ENCODE peak calls at places on chromosomes 6 and 20, in nine cellular contexts. V, R, Y, J, P, A, Q, E and K are unnamed samples.

GRCh38 chr20:64069209-64069613 is 6.2 kb downstream of the TCEA2 start:
- DNase-seq in R (no peak), Y (no peak), A (no peak), Q (no peak), E (no peak), J (no peak), V (no peak), P (no peak), K (no peak)

GRCh38 chr20:51326241-51326819 is 216.2 kb downstream of the NFATC2 start:
- DNase-seq in R (no peak), P (peak), A (peak), J (peak), V (peak), Y (no peak), E (no peak), Q (peak), K (no peak)

GRCh38 chr6:14716499-14717146 is 529.2 kb upstream of the JARID2 start:
- DNase-seq in Q (no peak), V (no peak), E (no peak), P (no peak), R (no peak), Y (no peak), J (no peak), A (no peak), K (no peak)

GRCh38 chr20:39107741-39108140 is 145.6 kb downstream of the DHX35 start:
- DNase-seq in J (no peak), Q (peak), A (no peak), E (no peak), V (no peak), Y (no peak), P (no peak), R (no peak), K (no peak)

GRCh38 chr6:35080016-35080680 is 61.0 kb downstream of the TCP11 start:
- DNase-seq in P (no peak), A (no peak), R (no peak), E (no peak), Q (no peak), J (no peak), Y (peak), V (no peak), K (no peak)

GRCh38 chr20:32021091-32021490 is 10.9 kb downstream of the CCM2L start:
- DNase-seq in Q (no peak), J (no peak), Y (no peak), A (no peak), R (no peak), E (no peak), V (no peak), P (no peak), K (no peak)

GRCh38 chr20:36848078-36848660 is 27.8 kb upstream of the TLDC2 start:
- DNase-seq in Q (peak), A (no peak), J (peak), V (no peak), R (no peak), P (no peak), E (no peak), Y (peak), K (no peak)

GRCh38 chr6:132797975-132798819 is at the start of gene SLC18B1:
- DNase-seq in Q (no peak), E (no peak), V (peak), A (peak), P (no peak), R (peak), J (no peak), Y (peak), K (peak)

GRCh38 chr6:21741221-21742109 is 147.9 kb downstream of the SOX4 start:
- DNase-seq in A (no peak), Y (no peak), E (no peak), R (no peak), P (no peak), Q (no peak), J (no peak), V (peak), K (no peak)

GRCh38 chr6:62805431-62805830 is 405.8 kb upstream of the FKBP1C start:
- DNase-seq in P (no peak), E (no peak), A (no peak), J (no peak), Y (no peak), R (no peak), Q (no peak), V (no peak), K (no peak)

GRCh38 chr6:116278853-116279231 is 888 bp downstream of the TSPYL1 start:
- DNase-seq in P (no peak), J (peak), Q (no peak), A (no peak), R (peak), E (no peak), V (peak), Y (peak), K (no peak)

GRCh38 chr6:39488255-39488881 is 165.9 kb upstream of the KCNK16 start:
- DNase-seq in A (no peak), Q (no peak), Y (no peak), R (no peak), V (no peak), E (no peak), P (no peak), J (no peak), K (no peak)

GRCh38 chr6:14354919-14355572 is 237.5 kb downstream of the CD83 start:
- DNase-seq in Q (peak), V (no peak), R (peak), J (peak), A (no peak), Y (peak), E (peak), P (peak), K (no peak)

GRCh38 chr6:16514249-16514648 is 247.0 kb downstream of the ATXN1 start:
- DNase-seq in J (peak), V (peak), E (no peak), Y (no peak), A (no peak), R (no peak), P (no peak), Q (peak), K (no peak)

GRCh38 chr20:1568166-1568490 is 10.6 kb upstream of the SIRPD start:
- DNase-seq in P (no peak), Q (no peak), A (no peak), V (no peak), R (no peak), J (no peak), E (no peak), Y (no peak), K (no peak)

GRCh38 chr6:98292812-98293211 is 541.6 kb upstream of the POU3F2 start:
- DNase-seq in A (no peak), Q (no peak), E (no peak), R (no peak), Y (no peak), P (no peak), J (no peak), V (no peak), K (no peak)

GRCh38 chr20:31390490-31390889 is at the start of gene DEFB119:
- DNase-seq in V (no peak), Y (no peak), E (no peak), P (no peak), Q (no peak), J (no peak), R (no peak), A (no peak), K (no peak)

GRCh38 chr20:20102163-20102562 is 49.8 kb downstream of the CFAP61 start:
- DNase-seq in V (no peak), E (no peak), A (no peak), Q (no peak), Y (no peak), R (no peak), P (no peak), J (no peak), K (no peak)

GRCh38 chr6:48695872-48696271 is 584.9 kb upstream of the PTCHD4 start:
- DNase-seq in A (no peak), Y (no peak), R (no peak), V (no peak), P (no peak), Q (no peak), J (no peak), E (no peak), K (no peak)

GRCh38 chr20:38450412-38450975 is 15.4 kb upstream of the SNHG17 start:
- DNase-seq in R (no peak), Q (no peak), E (no peak), Y (no peak), J (peak), A (no peak), V (no peak), P (no peak), K (no peak)

GRCh38 chr6:169847773-169848380 is 96.5 kb downstream of the ERMARD start:
- DNase-seq in Q (no peak), J (peak), V (no peak), R (no peak), Y (peak), A (no peak), E (no peak), P (no peak), K (peak)

GRCh38 chr6:149884215-149884614 is 13.7 kb downstream of the RAET1E start:
- DNase-seq in Q (no peak), E (no peak), R (no peak), V (peak), J (peak), A (no peak), Y (peak), P (no peak), K (no peak)

DNA sequence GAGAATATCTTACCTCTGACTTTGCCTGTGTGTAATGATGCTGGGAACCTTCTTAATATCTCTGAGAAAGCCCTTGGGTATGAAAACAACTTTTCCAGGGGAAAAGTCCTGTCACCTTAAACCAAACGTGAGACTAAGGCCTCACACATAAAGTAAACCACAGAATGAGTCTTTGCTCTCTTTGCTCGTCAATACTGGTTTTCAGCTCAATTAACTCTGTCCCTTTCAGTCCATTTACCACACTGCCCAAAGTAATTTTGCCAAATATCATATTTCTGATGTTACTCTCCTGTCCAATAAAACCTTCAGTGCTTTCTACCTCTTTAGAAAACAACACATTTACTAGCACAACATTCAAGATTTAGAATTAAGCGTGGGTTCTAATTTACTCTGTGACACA is 100.5 kb upstream of the HMGCLL1 start:
- DNase-seq in J (no peak), P (no peak), Y (no peak), Q (no peak), R (no peak), E (no peak), V (no peak), A (no peak), K (no peak)
- TF ChIP-seq CTCF in J (no peak), P (no peak), Y (no peak), Q (no peak), R (no peak), E (no peak), V (no peak), A (no peak), K (no peak)

GRCh38 chr6:36722879-36723278 is 25.3 kb downstream of the RAB44 start:
- DNase-seq in E (no peak), R (no peak), V (no peak), P (no peak), Y (no peak), J (no peak), A (no peak), Q (no peak), K (no peak)

GRCh38 chr6:36722365-36722764 is 24.7 kb downstream of the RAB44 start:
- DNase-seq in E (no peak), R (no peak), V (no peak), J (no peak), Q (no peak), A (no peak), P (no peak), Y (no peak), K (no peak)

GRCh38 chr6:36725581-36725980 is 28.0 kb downstream of the RAB44 start:
- DNase-seq in P (no peak), R (no peak), Q (no peak), A (no peak), J (no peak), V (no peak), E (no peak), Y (no peak), K (no peak)

GRCh38 chr6:36727491-36728021 is 29.9 kb downstream of the RAB44 start:
- DNase-seq in Q (no peak), A (peak), R (no peak), E (peak), J (peak), V (no peak), P (peak), Y (no peak), K (no peak)

GRCh38 chr6:36724514-36725385 is 27.1 kb downstream of the RAB44 start:
- DNase-seq in Y (peak), P (peak), V (peak), E (peak), J (peak), R (peak), Q (peak), A (peak), K (no peak)
- TF ChIP-seq CTCF in Y (peak), P (peak), V (peak), E (peak), J (peak), R (peak), Q (peak), A (no peak), K (no peak)

DNA sequence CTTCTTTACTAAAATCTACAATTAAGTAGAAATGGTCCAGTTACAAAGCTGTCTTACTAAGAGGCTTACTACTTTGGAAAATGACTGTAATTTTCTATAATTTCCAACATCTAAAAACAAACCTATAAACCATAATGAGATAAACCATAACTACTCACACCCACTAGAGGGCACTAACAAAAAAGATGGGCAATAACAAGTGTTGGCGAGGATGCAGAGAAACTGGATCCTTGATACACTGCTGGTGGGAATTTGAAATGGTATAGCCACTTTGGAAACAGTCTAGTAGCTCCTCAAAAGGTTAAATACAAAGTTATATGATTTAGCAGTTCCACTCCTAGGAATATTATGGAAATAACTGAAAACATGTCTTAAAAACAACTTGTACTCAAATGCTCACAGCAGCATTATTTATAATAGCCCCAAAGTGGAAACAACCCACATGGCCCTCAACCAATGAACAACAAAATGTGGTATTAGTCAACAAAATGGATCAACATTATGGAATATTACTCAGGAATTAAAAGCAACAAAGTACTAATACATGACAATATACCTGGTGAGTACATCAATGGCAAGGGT is 50.6 kb downstream of the GJA10 start:
- DNase-seq in J (peak), E (no peak), V (peak), P (no peak), A (no peak), Q (peak), R (no peak), Y (no peak), K (no peak)
- TF ChIP-seq CTCF in J (peak), E (peak), V (peak), P (peak), A (peak), Q (peak), R (peak), Y (no peak), K (no peak)

GRCh38 chr6:8914700-8915099 is 479.4 kb upstream of the SLC35B3 start:
- DNase-seq in P (no peak), A (no peak), R (no peak), V (peak), J (no peak), Q (no peak), E (no peak), Y (no peak), K (no peak)
- TF ChIP-seq CTCF in P (no peak), A (no peak), R (no peak), V (no peak), J (no peak), Q (no peak), E (no peak), Y (no peak), K (no peak)

GRCh38 chr6:25377672-25378071 is 98.5 kb downstream of the CARMIL1 start:
- DNase-seq in J (no peak), A (no peak), Q (no peak), E (no peak), Y (no peak), V (no peak), P (no peak), R (no peak), K (no peak)
- TF ChIP-seq CTCF in J (no peak), A (no peak), Q (no peak), E (no peak), Y (no peak), V (no peak), P (no peak), R (no peak), K (no peak)